ENCODE peak calls at places on chromosomes 4 and X, in five cellular contexts. B, V, D, N and J are unnamed samples.

GRCh38 chr4:99062120-99062519 is 26.5 kb downstream of the ADH5 start:
- DNase-seq in N (no peak), B (no peak), D (no peak), V (peak), J (no peak)

GRCh38 chrX:49793686-49794085 is 35.4 kb upstream of the PAGE4 start:
- DNase-seq in B (no peak), N (no peak), V (no peak), D (no peak), J (no peak)

GRCh38 chr4:8041868-8042267 is 102.2 kb upstream of the AFAP1 start:
- DNase-seq in B (no peak), V (no peak), D (no peak), N (no peak), J (no peak)

GRCh38 chr4:54440394-54441223 is 211.5 kb downstream of the PDGFRA start:
- DNase-seq in V (peak), B (no peak), D (no peak), N (no peak), J (peak)

GRCh38 chr4:178070155-178070554 is 627.9 kb upstream of the AGA start:
- DNase-seq in D (no peak), N (no peak), B (no peak), V (no peak), J (no peak)

GRCh38 chrX:119646515-119646914 is 40.3 kb upstream of the NKRF start:
- DNase-seq in N (peak), D (no peak), B (no peak), V (no peak), J (no peak)

GRCh38 chr4:92182736-92183407 is 120.9 kb upstream of the GRID2 start:
- DNase-seq in V (no peak), B (no peak), D (no peak), N (no peak), J (no peak)

GRCh38 chr4:182449186-182449880 is 206.1 kb downstream of the TENM3 start:
- DNase-seq in V (peak), B (no peak), N (no peak), D (no peak), J (no peak)

GRCh38 chrX:155026420-155026726 is 271 bp upstream of the FUNDC2 start:
- DNase-seq in D (no peak), B (no peak), N (no peak), V (no peak), J (no peak)

GRCh38 chr4:67201334-67201733 is 344.0 kb downstream of the CENPC start:
- DNase-seq in D (no peak), N (no peak), V (no peak), B (no peak), J (no peak)

GRCh38 chr4:165198329-165198728 is 9.0 kb upstream of the KLHL2 start:
- DNase-seq in V (no peak), B (no peak), D (no peak), N (no peak), J (no peak)

GRCh38 chr4:1072830-1073446 is 40.4 kb downstream of the RNF212 start:
- DNase-seq in N (peak), D (no peak), B (no peak), V (no peak), J (no peak)

GRCh38 chr4:75623036-75623435 is 7.3 kb downstream of the CDKL2 start:
- DNase-seq in V (no peak), B (no peak), N (no peak), D (no peak), J (no peak)

GRCh38 chrX:23118890-23119527 is 119.2 kb downstream of the DDX53 start:
- DNase-seq in D (no peak), N (no peak), V (no peak), B (no peak), J (no peak)

GRCh38 chr4:185915817-185916216 is 103.8 kb upstream of the SORBS2 start:
- DNase-seq in B (no peak), N (no peak), V (no peak), D (no peak), J (no peak)

GRCh38 chr4:37995981-37996770 is 36.0 kb downstream of the PTTG2 start:
- DNase-seq in D (no peak), B (no peak), N (no peak), V (no peak), J (no peak)

GRCh38 chrX:147962476-147962875 is 18.7 kb upstream of the FMR1NB start:
- DNase-seq in V (no peak), D (no peak), N (no peak), B (no peak), J (no peak)

GRCh38 chr4:150789864-150790263 is 207.9 kb downstream of the MAB21L2 start:
- DNase-seq in D (no peak), V (no peak), B (no peak), N (no peak), J (no peak)

GRCh38 chr4:40283968-40284367 is 51.2 kb upstream of the CHRNA9 start:
- DNase-seq in V (no peak), N (peak), B (no peak), D (no peak), J (no peak)

GRCh38 chrX:55801811-55802210 is 84.3 kb downstream of the RRAGB start:
- DNase-seq in D (no peak), B (no peak), N (no peak), V (no peak), J (no peak)

GRCh38 chr4:128068927-128069326 is 7.8 kb downstream of the LARP1B start:
- DNase-seq in B (no peak), V (no peak), N (no peak), D (no peak), J (no peak)

GRCh38 chr4:129429566-129430339 is 333.8 kb downstream of the C4orf33 start:
- DNase-seq in D (no peak), N (no peak), V (peak), B (no peak), J (no peak)

GRCh38 chrX:67734111-67734753 is 190.4 kb downstream of the AR start:
- DNase-seq in N (no peak), D (no peak), B (no peak), V (no peak), J (no peak)

GRCh38 chrX:45198301-45198700 is 2.4 kb downstream of the DIPK2B start:
- DNase-seq in D (no peak), V (no peak), B (no peak), N (no peak), J (no peak)

GRCh38 chrX:10360121-10360520 is 203.3 kb downstream of the CLCN4 start:
- DNase-seq in B (no peak), N (no peak), D (no peak), V (no peak), J (no peak)

GRCh38 chr4:78672441-78672815 is 103.7 kb upstream of the BMP2K start:
- DNase-seq in N (no peak), D (no peak), B (no peak), V (no peak), J (no peak)

GRCh38 chr4:16450031-16450430 is 223.8 kb upstream of the TAPT1 start:
- DNase-seq in B (no peak), D (no peak), V (no peak), N (no peak), J (no peak)